ENCODE peak calls at places on chromosome 1, in nine cellular contexts. One of them, this sample, is unnamed.

GRCh38 chr1:235213752-235214151 is 52.7 kb upstream of the RBM34 start:
- DNase-seq in neural crest cell: no peak
- DNase-seq in AG09309: no peak
- DNase-seq in AG09319: no peak
- DNase-seq in bronchial epithelial cell: no peak
- DNase-seq in BE2C: no peak
- DNase-seq in nephron progenitor cell: no peak
- DNase-seq in fibroblast of mammary gland: no peak
- DNase-seq in pancreas: no peak
- DNase-seq in this sample: no peak

GRCh38 chr1:14980801-14981200 is 172.7 kb upstream of the TMEM51 start:
- DNase-seq in neural crest cell: no peak
- DNase-seq in AG09309: no peak
- DNase-seq in AG09319: no peak
- DNase-seq in bronchial epithelial cell: no peak
- DNase-seq in BE2C: no peak
- DNase-seq in nephron progenitor cell: peak
- DNase-seq in fibroblast of mammary gland: peak
- DNase-seq in pancreas: no peak
- DNase-seq in this sample: no peak

GRCh38 chr1:30912913-30913652 is 4.5 kb upstream of the SDC3 start:
- DNase-seq in neural crest cell: no peak
- DNase-seq in AG09309: no peak
- DNase-seq in AG09319: no peak
- DNase-seq in bronchial epithelial cell: no peak
- DNase-seq in BE2C: no peak
- DNase-seq in nephron progenitor cell: no peak
- DNase-seq in fibroblast of mammary gland: no peak
- DNase-seq in pancreas: no peak
- DNase-seq in this sample: peak

GRCh38 chr1:72140222-72140621 is 142.1 kb downstream of the NEGR1 start:
- DNase-seq in neural crest cell: no peak
- DNase-seq in AG09309: no peak
- DNase-seq in AG09319: no peak
- DNase-seq in bronchial epithelial cell: peak
- DNase-seq in BE2C: no peak
- DNase-seq in nephron progenitor cell: no peak
- DNase-seq in fibroblast of mammary gland: peak
- DNase-seq in pancreas: no peak
- DNase-seq in this sample: no peak

GRCh38 chr1:81304187-81304586 is 496.5 kb upstream of the ADGRL2 start:
- DNase-seq in neural crest cell: no peak
- DNase-seq in AG09309: no peak
- DNase-seq in AG09319: no peak
- DNase-seq in bronchial epithelial cell: peak
- DNase-seq in BE2C: peak
- DNase-seq in nephron progenitor cell: no peak
- DNase-seq in fibroblast of mammary gland: peak
- DNase-seq in pancreas: no peak
- DNase-seq in this sample: no peak

GRCh38 chr1:248849637-248850036 is 9.2 kb downstream of the ZNF692 start:
- DNase-seq in neural crest cell: no peak
- DNase-seq in AG09309: no peak
- DNase-seq in AG09319: no peak
- DNase-seq in bronchial epithelial cell: no peak
- DNase-seq in BE2C: no peak
- DNase-seq in nephron progenitor cell: no peak
- DNase-seq in fibroblast of mammary gland: no peak
- DNase-seq in pancreas: no peak
- DNase-seq in this sample: no peak

GRCh38 chr1:177246710-177247588 is 76.2 kb downstream of the BRINP2 start:
- DNase-seq in neural crest cell: no peak
- DNase-seq in AG09309: no peak
- DNase-seq in AG09319: no peak
- DNase-seq in bronchial epithelial cell: peak
- DNase-seq in BE2C: no peak
- DNase-seq in nephron progenitor cell: no peak
- DNase-seq in fibroblast of mammary gland: peak
- DNase-seq in pancreas: no peak
- DNase-seq in this sample: no peak

GRCh38 chr1:45395582-45395981 is 55.3 kb upstream of the MUTYH start:
- DNase-seq in neural crest cell: no peak
- DNase-seq in AG09309: no peak
- DNase-seq in AG09319: no peak
- DNase-seq in bronchial epithelial cell: no peak
- DNase-seq in BE2C: no peak
- DNase-seq in nephron progenitor cell: no peak
- DNase-seq in fibroblast of mammary gland: no peak
- DNase-seq in pancreas: no peak
- DNase-seq in this sample: no peak

GRCh38 chr1:179253286-179253972 is 24.0 kb upstream of the ABL2 start:
- DNase-seq in neural crest cell: no peak
- DNase-seq in AG09309: no peak
- DNase-seq in AG09319: no peak
- DNase-seq in bronchial epithelial cell: no peak
- DNase-seq in BE2C: no peak
- DNase-seq in nephron progenitor cell: no peak
- DNase-seq in fibroblast of mammary gland: peak
- DNase-seq in pancreas: no peak
- DNase-seq in this sample: no peak

GRCh38 chr1:173894189-173894588 is 22.9 kb downstream of the SERPINC1 start:
- DNase-seq in neural crest cell: no peak
- DNase-seq in AG09309: no peak
- DNase-seq in AG09319: no peak
- DNase-seq in bronchial epithelial cell: peak
- DNase-seq in BE2C: no peak
- DNase-seq in nephron progenitor cell: no peak
- DNase-seq in fibroblast of mammary gland: no peak
- DNase-seq in pancreas: no peak
- DNase-seq in this sample: no peak

DNA sequence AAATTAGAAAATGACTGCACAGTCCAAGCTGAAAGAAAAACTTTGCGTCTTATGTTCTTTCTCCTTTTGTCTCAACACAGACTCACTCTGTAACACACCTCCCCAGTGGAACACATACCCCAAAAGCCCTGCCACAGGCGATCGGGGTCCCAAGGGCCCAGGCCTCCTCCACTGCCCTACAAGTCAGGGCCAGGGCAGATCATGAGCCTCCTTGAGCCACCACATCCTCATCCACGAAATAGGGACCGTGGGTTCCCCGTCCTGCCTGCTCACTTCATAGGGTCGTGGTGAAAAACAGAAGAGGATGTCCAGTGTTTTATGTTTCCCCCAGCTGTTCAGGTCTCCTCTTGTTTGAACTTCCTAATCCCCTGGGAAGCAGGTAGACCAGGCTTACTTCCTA is 116.7 kb downstream of the KCNN3 start:
- DNase-seq in neural crest cell: no peak
- DNase-seq in AG09309: no peak
- DNase-seq in AG09319: no peak
- DNase-seq in bronchial epithelial cell: no peak
- DNase-seq in BE2C: no peak
- DNase-seq in nephron progenitor cell: no peak
- DNase-seq in fibroblast of mammary gland: no peak
- DNase-seq in pancreas: no peak
- DNase-seq in this sample: no peak
- TF ChIP-seq CTCF in neural crest cell: no peak
- TF ChIP-seq CTCF in AG09309: no peak
- TF ChIP-seq CTCF in AG09319: no peak
- TF ChIP-seq CTCF in bronchial epithelial cell: no peak
- TF ChIP-seq CTCF in BE2C: no peak
- TF ChIP-seq CTCF in nephron progenitor cell: no peak
- TF ChIP-seq CTCF in fibroblast of mammary gland: no peak
- TF ChIP-seq CTCF in pancreas: no peak
- TF ChIP-seq CTCF in this sample: no peak

DNA sequence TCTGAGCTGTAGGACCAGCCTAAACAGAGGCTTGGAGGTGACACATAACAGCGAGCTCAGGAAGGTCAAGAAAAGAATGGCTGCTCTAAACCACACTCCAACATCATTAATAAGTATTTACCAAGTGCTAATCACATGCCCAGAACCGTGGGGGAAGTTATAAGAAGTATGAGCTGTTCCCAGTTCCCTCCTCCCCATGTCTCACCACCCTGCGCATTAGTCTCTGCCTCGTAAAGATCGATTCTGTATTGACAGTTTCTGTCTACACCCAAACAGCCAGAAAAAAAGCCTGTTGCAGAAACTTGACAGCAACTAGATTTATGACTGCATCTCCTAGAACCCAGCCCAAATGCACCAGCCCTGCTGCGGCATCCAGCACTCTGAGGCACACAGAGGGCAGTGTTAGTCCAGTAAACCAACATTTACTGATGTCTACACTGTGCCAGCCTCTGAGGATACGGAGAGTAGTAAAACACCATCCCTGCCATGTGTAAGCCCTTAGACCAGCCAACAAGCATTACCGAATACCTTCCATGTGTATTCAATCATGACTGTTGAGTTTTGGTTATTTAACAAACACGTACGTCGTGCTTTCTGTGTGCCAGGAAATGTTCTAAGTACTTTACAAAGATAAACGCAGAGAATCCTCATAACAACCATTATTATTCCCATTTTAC is 63.6 kb upstream of the ZBTB40 start:
- DNase-seq in neural crest cell: no peak
- DNase-seq in AG09309: peak
- DNase-seq in AG09319: no peak
- DNase-seq in bronchial epithelial cell: peak
- DNase-seq in BE2C: no peak
- DNase-seq in nephron progenitor cell: no peak
- DNase-seq in fibroblast of mammary gland: peak
- DNase-seq in pancreas: no peak
- DNase-seq in this sample: no peak
- TF ChIP-seq CTCF in neural crest cell: no peak
- TF ChIP-seq CTCF in AG09309: no peak
- TF ChIP-seq CTCF in AG09319: no peak
- TF ChIP-seq CTCF in bronchial epithelial cell: no peak
- TF ChIP-seq CTCF in BE2C: no peak
- TF ChIP-seq CTCF in nephron progenitor cell: no peak
- TF ChIP-seq CTCF in fibroblast of mammary gland: no peak
- TF ChIP-seq CTCF in pancreas: no peak
- TF ChIP-seq CTCF in this sample: no peak

GRCh38 chr1:98468111-98468717 is 193.3 kb upstream of the SNX7 start:
- DNase-seq in neural crest cell: no peak
- DNase-seq in AG09309: peak
- DNase-seq in AG09319: peak
- DNase-seq in bronchial epithelial cell: peak
- DNase-seq in BE2C: peak
- DNase-seq in nephron progenitor cell: peak
- DNase-seq in fibroblast of mammary gland: peak
- DNase-seq in pancreas: no peak
- DNase-seq in this sample: no peak
- TF ChIP-seq CTCF in neural crest cell: peak
- TF ChIP-seq CTCF in AG09309: peak
- TF ChIP-seq CTCF in AG09319: peak
- TF ChIP-seq CTCF in bronchial epithelial cell: peak
- TF ChIP-seq CTCF in BE2C: peak
- TF ChIP-seq CTCF in nephron progenitor cell: peak
- TF ChIP-seq CTCF in fibroblast of mammary gland: peak
- TF ChIP-seq CTCF in pancreas: peak
- TF ChIP-seq CTCF in this sample: peak

GRCh38 chr1:119673171-119673940 is 25.3 kb upstream of the ZNF697 start:
- DNase-seq in neural crest cell: no peak
- DNase-seq in AG09309: no peak
- DNase-seq in AG09319: no peak
- DNase-seq in bronchial epithelial cell: peak
- DNase-seq in BE2C: no peak
- DNase-seq in nephron progenitor cell: no peak
- DNase-seq in fibroblast of mammary gland: no peak
- DNase-seq in pancreas: no peak
- DNase-seq in this sample: no peak

GRCh38 chr1:119675349-119676343 is 27.6 kb upstream of the ZNF697 start:
- DNase-seq in neural crest cell: peak
- DNase-seq in AG09309: peak
- DNase-seq in AG09319: peak
- DNase-seq in bronchial epithelial cell: peak
- DNase-seq in BE2C: peak
- DNase-seq in nephron progenitor cell: peak
- DNase-seq in fibroblast of mammary gland: peak
- DNase-seq in pancreas: peak
- DNase-seq in this sample: no peak

GRCh38 chr1:119674110-119674509 is 26.0 kb upstream of the ZNF697 start:
- DNase-seq in neural crest cell: no peak
- DNase-seq in AG09309: no peak
- DNase-seq in AG09319: no peak
- DNase-seq in bronchial epithelial cell: peak
- DNase-seq in BE2C: no peak
- DNase-seq in nephron progenitor cell: no peak
- DNase-seq in fibroblast of mammary gland: peak
- DNase-seq in pancreas: no peak
- DNase-seq in this sample: no peak

GRCh38 chr1:119676571-119677206 is 28.6 kb upstream of the ZNF697 start:
- DNase-seq in neural crest cell: no peak
- DNase-seq in AG09309: no peak
- DNase-seq in AG09319: no peak
- DNase-seq in bronchial epithelial cell: no peak
- DNase-seq in BE2C: no peak
- DNase-seq in nephron progenitor cell: no peak
- DNase-seq in fibroblast of mammary gland: peak
- DNase-seq in pancreas: no peak
- DNase-seq in this sample: no peak

DNA sequence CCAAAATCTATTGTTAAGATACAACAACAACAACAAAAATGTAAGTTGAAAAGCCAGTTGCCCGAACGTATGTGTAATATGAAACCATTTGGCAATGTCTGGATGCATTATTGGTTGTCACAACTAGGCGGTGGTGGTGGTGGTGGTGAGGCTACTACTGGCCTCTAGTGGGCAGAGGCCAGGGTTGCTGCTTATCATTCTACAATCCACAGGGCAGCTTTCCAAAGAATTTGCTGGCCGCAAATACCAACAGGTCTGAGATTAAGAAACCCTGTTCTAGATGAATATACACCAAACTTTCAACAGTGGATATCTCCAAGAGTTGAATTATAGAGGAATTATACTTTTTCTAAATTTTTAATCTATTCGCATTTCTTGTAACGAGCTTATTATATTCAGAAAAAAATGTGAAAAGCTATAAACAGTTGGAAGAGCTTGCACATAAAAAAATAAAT is 26.8 kb upstream of the ZNF697 start:
- DNase-seq in neural crest cell: no peak
- DNase-seq in AG09309: peak
- DNase-seq in AG09319: peak
- DNase-seq in bronchial epithelial cell: peak
- DNase-seq in BE2C: no peak
- DNase-seq in nephron progenitor cell: no peak
- DNase-seq in fibroblast of mammary gland: peak
- DNase-seq in pancreas: peak
- DNase-seq in this sample: no peak
- TF ChIP-seq CTCF in neural crest cell: no peak
- TF ChIP-seq CTCF in AG09309: peak
- TF ChIP-seq CTCF in AG09319: peak
- TF ChIP-seq CTCF in bronchial epithelial cell: no peak
- TF ChIP-seq CTCF in BE2C: no peak
- TF ChIP-seq CTCF in nephron progenitor cell: no peak
- TF ChIP-seq CTCF in fibroblast of mammary gland: no peak
- TF ChIP-seq CTCF in pancreas: peak
- TF ChIP-seq CTCF in this sample: no peak

GRCh38 chr1:202205523-202206190 is 12.1 kb downstream of the LGR6 start:
- DNase-seq in neural crest cell: no peak
- DNase-seq in AG09309: no peak
- DNase-seq in AG09319: no peak
- DNase-seq in bronchial epithelial cell: no peak
- DNase-seq in BE2C: no peak
- DNase-seq in nephron progenitor cell: no peak
- DNase-seq in fibroblast of mammary gland: no peak
- DNase-seq in pancreas: no peak
- DNase-seq in this sample: no peak
- TF ChIP-seq CTCF in neural crest cell: peak
- TF ChIP-seq CTCF in AG09309: peak
- TF ChIP-seq CTCF in AG09319: no peak
- TF ChIP-seq CTCF in bronchial epithelial cell: peak
- TF ChIP-seq CTCF in BE2C: peak
- TF ChIP-seq CTCF in nephron progenitor cell: no peak
- TF ChIP-seq CTCF in fibroblast of mammary gland: peak
- TF ChIP-seq CTCF in pancreas: no peak
- TF ChIP-seq CTCF in this sample: peak

GRCh38 chr1:3237570-3237969 is 168.6 kb downstream of the PRDM16 start:
- DNase-seq in neural crest cell: no peak
- DNase-seq in AG09309: no peak
- DNase-seq in AG09319: no peak
- DNase-seq in bronchial epithelial cell: no peak
- DNase-seq in BE2C: no peak
- DNase-seq in nephron progenitor cell: no peak
- DNase-seq in fibroblast of mammary gland: no peak
- DNase-seq in pancreas: peak
- DNase-seq in this sample: no peak
- TF ChIP-seq CTCF in neural crest cell: no peak
- TF ChIP-seq CTCF in AG09309: no peak
- TF ChIP-seq CTCF in AG09319: no peak
- TF ChIP-seq CTCF in bronchial epithelial cell: no peak
- TF ChIP-seq CTCF in BE2C: no peak
- TF ChIP-seq CTCF in nephron progenitor cell: no peak
- TF ChIP-seq CTCF in fibroblast of mammary gland: no peak
- TF ChIP-seq CTCF in pancreas: no peak
- TF ChIP-seq CTCF in this sample: no peak